ENCODE peak calls at places on chromosomes 5 and 9, in nine cellular contexts. Q is WERI-Rb-1, I is bronchial epithelial cell, X is mammary epithelial cell, Y is mesendoderm, J is OCI-LY7, P is NT2/D1, F is adipocyte, W is fibroblast of lung. B is an unnamed sample.

GRCh38 chr9:130333041-130334040 is 67.8 kb downstream of the HMCN2 start:
- DNase-seq in I (no peak), Y (no peak), W (no peak), X (no peak), Q (peak; percentile 65), P (no peak), F (no peak), J (no peak), B (peak; percentile 46)

GRCh38 chr5:4246447-4246846 is 650.8 kb downstream of the IRX1 start:
- DNase-seq in Y (no peak), X (peak; percentile 83), Q (no peak), F (no peak), J (no peak), W (no peak), P (no peak), I (peak; percentile 3), B (no peak)

GRCh38 chr9:36327903-36328302 is 69.7 kb upstream of the GNE start:
- DNase-seq in W (peak; percentile 51), F (peak; percentile 19), Y (peak; percentile 48), I (peak; percentile 45), X (peak; percentile 40), J (no peak), P (no peak), Q (no peak), B (peak; percentile 84)

GRCh38 chr5:141402553-141403328 is at the start of gene PCDHGA9:
- DNase-seq in X (peak; percentile 15), Y (no peak), I (peak; percentile 20), J (no peak), F (peak; percentile 76), Q (peak; percentile 30), W (peak; percentile 24), P (no peak), B (no peak)

GRCh38 chr9:107650321-107650720 is 160.8 kb upstream of the KLF4 start:
- DNase-seq in P (no peak), F (peak; percentile 90), X (no peak), Y (no peak), Q (no peak), J (no peak), W (peak; percentile 92), I (no peak), B (peak; percentile 18)

GRCh38 chr9:76403352-76403751 is 9.1 kb upstream of the RFK start:
- DNase-seq in F (peak; percentile 92), P (no peak), J (peak; percentile 68), X (peak; percentile 69), I (peak; percentile 69), Y (peak; percentile 23), W (peak; percentile 83), Q (no peak), B (peak; percentile 11)

GRCh38 chr9:136385015-136385414 is 11.5 kb upstream of the CARD9 start:
- DNase-seq in I (no peak), J (no peak), P (no peak), Q (no peak), X (no peak), F (no peak), W (no peak), Y (no peak), B (no peak)

GRCh38 chr5:128782446-128782845 is 182.8 kb upstream of the SLC27A6 start:
- DNase-seq in Y (no peak), X (peak; percentile 79), I (peak; percentile 56), Q (no peak), P (no peak), W (peak; percentile 91), J (no peak), F (peak; percentile 72), B (peak; percentile 96)

GRCh38 chr5:36209664-36210063 is 32.1 kb downstream of the NADK2 start:
- DNase-seq in X (peak; percentile 31), J (no peak), I (peak; percentile 51), F (peak; percentile 29), W (peak; percentile 27), Y (no peak), Q (no peak), P (no peak), B (no peak)

GRCh38 chr5:36208786-36209185 is 32.9 kb downstream of the NADK2 start:
- DNase-seq in X (no peak), Q (no peak), P (no peak), Y (no peak), F (no peak), I (no peak), J (no peak), W (no peak), B (no peak)

GRCh38 chr5:36202521-36202961 is 39.2 kb downstream of the NADK2 start:
- DNase-seq in P (no peak), Q (no peak), I (no peak), J (no peak), Y (no peak), F (peak; percentile 52), X (peak; percentile 5), W (peak; percentile 85), B (no peak)

GRCh38 chr5:36206913-36207312 is 34.8 kb downstream of the NADK2 start:
- DNase-seq in F (no peak), Q (no peak), Y (no peak), P (no peak), W (peak; percentile 20), J (no peak), I (no peak), X (no peak), B (no peak)

DNA sequence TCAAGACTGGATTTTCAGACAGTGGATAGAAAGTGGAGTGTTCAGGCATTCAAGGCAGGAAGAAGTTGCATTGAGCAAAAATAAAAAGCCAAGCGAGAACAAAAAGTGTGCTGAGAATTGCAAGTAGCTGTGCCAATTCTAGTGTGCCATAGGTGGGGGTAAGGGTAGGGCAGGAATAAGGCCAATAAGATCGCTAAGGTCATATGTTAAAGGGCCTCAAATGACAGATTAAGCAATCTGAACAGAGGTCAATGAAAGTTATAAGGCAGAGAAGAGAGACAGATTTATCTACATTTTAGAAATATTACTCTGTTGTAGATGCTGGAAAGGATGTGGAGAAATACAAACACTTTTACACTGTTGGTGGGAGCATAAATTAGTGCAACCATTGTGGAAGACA is 36.4 kb downstream of the NADK2 start:
- DNase-seq in P (no peak), Q (no peak), Y (no peak), W (no peak), J (no peak), X (no peak), F (no peak), I (no peak), B (no peak)
- H3K36me3 ChIP-seq in P (no peaks in the 10 kb centered on the region), Q (no peaks in the 10 kb centered on the region), Y (no peaks in the 10 kb centered on the region), W (peaks cover 2% of the 10 kb centered on the region), J (peaks cover 29% of the 10 kb centered on the region), X (peaks cover 4% of the 10 kb centered on the region), F (peaks cover 42% of the 10 kb centered on the region), I (no peaks in the 10 kb centered on the region), B (peaks cover 33% of the 10 kb centered on the region)

GRCh38 chr5:179862891-179863290 is 4.3 kb upstream of the MRNIP start:
- DNase-seq in J (no peak), X (no peak), F (no peak), Q (no peak), P (no peak), W (no peak), I (no peak), Y (no peak), B (no peak)

GRCh38 chr5:179866241-179867078 is 7.8 kb upstream of the MRNIP start:
- DNase-seq in Y (no peak), F (no peak), P (no peak), Q (no peak), W (no peak), X (no peak), I (peak; percentile 10), J (peak; percentile 63), B (no peak)

GRCh38 chr5:179865471-179866240 is 7.0 kb upstream of the MRNIP start:
- DNase-seq in P (no peak), W (no peak), J (no peak), Q (no peak), F (no peak), X (peak; percentile 19), I (peak; percentile 47), Y (no peak), B (no peak)

GRCh38 chr5:179863449-179864085 is 5.0 kb upstream of the MRNIP start:
- DNase-seq in P (no peak), J (no peak), F (no peak), Y (no peak), W (no peak), I (no peak), X (no peak), Q (no peak), B (no peak)

GRCh38 chr5:179864686-179865085 is 6.1 kb upstream of the MRNIP start:
- DNase-seq in Y (no peak), W (no peak), X (no peak), I (no peak), P (no peak), J (no peak), F (no peak), Q (no peak), B (no peak)
- H3K36me3 ChIP-seq in Y (peaks cover 5% of the 10 kb centered on the region), W (peaks cover 27% of the 10 kb centered on the region), X (peaks cover 18% of the 10 kb centered on the region), I (peaks cover 33% of the 10 kb centered on the region), P (peaks cover 71% of the 10 kb centered on the region), J (peaks cover 74% of the 10 kb centered on the region), F (peaks cover 65% of the 10 kb centered on the region), Q (no peaks in the 10 kb centered on the region), B (peaks cover 87% of the 10 kb centered on the region)

DNA sequence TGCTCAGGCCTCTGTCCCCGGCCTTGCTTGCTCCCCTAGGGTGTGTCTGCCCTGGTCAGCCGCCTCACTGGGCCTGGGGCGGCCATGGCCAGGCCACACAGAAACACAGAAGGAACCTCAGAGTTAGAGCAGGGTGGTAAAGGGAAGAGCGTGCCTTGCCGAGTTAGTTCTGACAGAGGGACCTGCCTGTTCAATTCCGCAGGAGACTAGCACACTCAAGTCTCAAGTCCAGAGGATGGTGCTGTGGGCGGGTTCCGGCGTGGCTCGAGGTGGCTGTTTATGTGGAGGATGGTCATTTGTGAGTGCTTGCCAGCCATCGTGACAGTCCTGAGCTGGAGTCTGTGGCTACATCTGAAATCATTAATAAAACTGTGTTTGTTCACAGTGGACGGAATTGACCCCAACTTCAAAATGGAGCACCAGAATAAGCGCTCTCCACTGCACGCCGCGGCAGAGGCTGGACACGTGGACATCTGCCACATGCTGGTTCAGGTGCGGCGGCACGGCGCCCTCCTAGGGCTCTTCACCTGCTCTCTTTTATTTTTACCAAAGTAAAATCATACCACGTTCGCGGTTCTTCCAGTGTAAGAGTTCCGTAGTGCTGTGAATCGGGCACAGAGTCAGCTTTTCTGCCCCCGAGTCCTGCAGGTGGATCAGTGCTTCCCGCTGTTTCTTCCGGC is 95.5 kb upstream of the CACNA1B start:
- DNase-seq in P (no peak), J (no peak), Q (no peak), Y (no peak), F (no peak), I (no peak), X (no peak), W (no peak), B (no peak)
- H3K36me3 ChIP-seq in P (peaks cover 79% of the 10 kb centered on the region), J (peaks cover 90% of the 10 kb centered on the region), Q (peaks cover 52% of the 10 kb centered on the region), Y (peaks cover 5% of the 10 kb centered on the region), F (peaks cover 69% of the 10 kb centered on the region), I (peaks cover 22% of the 10 kb centered on the region), X (peaks cover 17% of the 10 kb centered on the region), W (peaks cover 27% of the 10 kb centered on the region), B (peaks cover 14% of the 10 kb centered on the region)

GRCh38 chr5:169694221-169694620 is 57.1 kb downstream of the DOCK2 start:
- DNase-seq in P (no peak), J (no peak), X (no peak), I (no peak), Y (no peak), Q (no peak), W (peak; percentile 72), F (no peak), B (peak; percentile 79)

GRCh38 chr5:169688106-169688505 is 51.0 kb downstream of the DOCK2 start:
- DNase-seq in X (no peak), Q (no peak), F (no peak), W (no peak), P (no peak), J (no peak), I (no peak), Y (no peak), B (no peak)

GRCh38 chr5:169695025-169695625 is 58.0 kb downstream of the DOCK2 start:
- DNase-seq in W (no peak), F (no peak), I (no peak), Q (no peak), Y (no peak), X (no peak), P (no peak), J (no peak), B (peak; percentile 91)

GRCh38 chr5:169695919-169696490 is 58.9 kb downstream of the DOCK2 start:
- DNase-seq in F (peak; percentile 97), J (no peak), W (peak; percentile 99), Q (no peak), I (peak; percentile 94), Y (no peak), P (no peak), X (peak; percentile 93), B (peak; percentile 93)

DNA sequence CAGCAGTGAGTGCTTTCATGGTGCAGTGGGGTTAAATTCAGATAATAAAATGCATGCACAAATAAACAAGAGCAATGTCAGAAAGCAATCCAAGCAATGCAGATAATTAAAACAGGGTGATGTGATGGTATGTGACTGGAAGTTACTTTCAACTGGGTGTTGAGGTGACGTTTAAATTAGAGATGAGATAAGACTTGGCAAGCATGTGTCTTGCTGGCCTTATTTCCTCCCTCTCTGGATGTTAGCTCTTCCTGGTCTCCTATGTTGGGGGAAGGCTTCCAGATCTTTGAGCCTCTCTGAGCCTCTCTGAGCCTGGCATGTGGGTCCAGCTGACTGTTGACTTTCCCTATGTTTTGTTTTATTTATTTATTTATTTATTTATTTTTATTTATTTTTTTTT is 54.4 kb downstream of the DOCK2 start:
- DNase-seq in W (peak; percentile 38), X (no peak), Y (no peak), J (no peak), P (no peak), I (no peak), Q (no peak), F (no peak), B (no peak)
- H3K36me3 ChIP-seq in W (no peaks in the 10 kb centered on the region), X (no peaks in the 10 kb centered on the region), Y (no peaks in the 10 kb centered on the region), J (peaks cover 97% of the 10 kb centered on the region), P (no peaks in the 10 kb centered on the region), I (no peaks in the 10 kb centered on the region), Q (no peaks in the 10 kb centered on the region), F (no peaks in the 10 kb centered on the region), B (no peaks in the 10 kb centered on the region)